ENCODE peak calls at places on chromosomes 1 and 21, in four cellular contexts. I is HFFc6, M is suprapubic skin, R is PC-3. D is an unnamed sample.

GRCh38 chr1:24935615-24936484 is 5.8 kb upstream of the RUNX3 start:
- DNase-seq in M (no peak), R (no peak), I (no peak), D (no peak)

GRCh38 chr1:36457691-36458090 is 6.5 kb downstream of the MRPS15 start:
- DNase-seq in M (no peak), I (no peak), R (no peak), D (no peak)

GRCh38 chr21:34936874-34937563 is 112.1 kb downstream of the RUNX1 start:
- DNase-seq in M (no peak), I (no peak), R (peak), D (no peak)

GRCh38 chr1:96362623-96363022 is 359.0 kb upstream of the PTBP2 start:
- DNase-seq in I (peak), R (peak), M (no peak), D (peak)

GRCh38 chr1:208988811-208989222 is 594.7 kb upstream of the CAMK1G start:
- DNase-seq in M (no peak), R (peak), I (peak), D (peak)

GRCh38 chr1:47411441-47411840 is 4.6 kb upstream of the FOXE3 start:
- DNase-seq in R (no peak), M (no peak), I (no peak), D (no peak)

GRCh38 chr1:34740161-34740875 is 14.5 kb upstream of the GJB5 start:
- DNase-seq in M (no peak), R (no peak), I (no peak), D (no peak)

GRCh38 chr1:26280333-26281042 is 602 bp downstream of the SH3BGRL3 start:
- DNase-seq in M (peak), I (peak), R (peak), D (no peak)

GRCh38 chr1:224923726-224924125 is 5.7 kb upstream of the DNAH14 start:
- DNase-seq in M (no peak), I (no peak), R (no peak), D (no peak)

GRCh38 chr1:184558691-184559090 is 171.9 kb downstream of the C1orf21 start:
- DNase-seq in M (no peak), R (no peak), I (no peak), D (no peak)

GRCh38 chr1:243708210-243708609 is 141.8 kb downstream of the AKT3 start:
- DNase-seq in R (peak), M (no peak), I (no peak), D (no peak)
- TF ChIP-seq CTCF in R (peak), M (no peak), I (peak), D (no peak)

GRCh38 chr1:119448112-119448511 is 33.2 kb downstream of the HSD3B2 start:
- DNase-seq in M (no peak), I (no peak), R (peak), D (no peak)
- TF ChIP-seq CTCF in M (no peak), I (peak), R (peak), D (peak)

DNA sequence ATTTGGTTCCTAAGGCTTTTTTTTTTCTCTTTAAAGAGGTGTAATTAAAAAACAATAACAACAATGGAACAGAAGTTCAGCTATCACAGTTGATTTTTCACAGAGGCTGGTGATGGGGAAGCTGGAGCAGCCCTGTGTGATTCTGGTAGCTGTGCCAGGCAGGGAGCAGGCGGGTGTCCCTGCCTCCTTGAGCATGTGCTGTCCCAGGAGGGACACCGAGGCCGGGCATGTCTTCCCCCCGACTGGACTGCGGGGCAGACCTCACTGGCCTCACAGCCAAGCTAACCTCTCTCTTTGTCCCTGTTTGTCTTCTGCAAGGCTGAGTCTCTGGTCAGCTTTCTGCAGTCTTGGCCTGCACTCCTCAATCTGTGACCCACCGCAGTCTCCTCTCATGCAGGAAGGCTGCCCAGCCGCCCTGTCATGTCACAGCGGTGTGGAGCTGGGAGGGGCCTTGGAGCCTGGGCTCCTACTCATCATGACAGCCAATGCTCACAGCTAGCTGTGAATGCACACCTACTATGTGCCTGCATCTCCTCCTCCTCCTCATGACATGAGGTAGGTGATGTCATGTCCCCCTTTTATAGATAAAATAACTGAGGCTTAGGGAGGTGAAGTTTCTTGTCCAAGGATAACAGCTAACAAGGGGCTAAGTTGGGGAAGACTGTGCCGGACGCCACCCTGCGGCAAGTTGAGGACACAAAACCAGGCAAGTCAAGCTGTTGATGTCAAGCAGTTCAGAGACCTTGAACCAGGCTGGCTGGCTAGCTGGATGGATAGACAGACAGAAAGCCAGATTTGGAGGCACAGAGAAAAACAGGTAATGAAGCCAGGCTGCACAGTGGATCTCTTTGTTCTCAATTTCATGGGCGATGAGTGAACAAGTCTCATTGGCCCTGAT is 10.2 kb upstream of the ACTL8 start:
- DNase-seq in R (no peak), M (no peak), I (no peak), D (no peak)
- TF ChIP-seq CTCF in R (no peak), M (no peak), I (no peak), D (no peak)

GRCh38 chr1:29708818-29709710 is 472.7 kb downstream of the PTPRU start:
- DNase-seq in R (peak), M (no peak), I (peak), D (peak)

GRCh38 chr1:29707796-29708195 is 471.5 kb downstream of the PTPRU start:
- DNase-seq in I (no peak), R (no peak), M (no peak), D (no peak)

GRCh38 chr1:29704430-29704829 is 468.1 kb downstream of the PTPRU start:
- DNase-seq in M (no peak), I (no peak), R (no peak), D (no peak)

GRCh38 chr1:29708381-29708780 is 472.1 kb downstream of the PTPRU start:
- DNase-seq in M (no peak), R (peak), I (no peak), D (no peak)

GRCh38 chr1:29706936-29707335 is 470.6 kb downstream of the PTPRU start:
- DNase-seq in I (no peak), M (no peak), R (peak), D (peak)
- TF ChIP-seq CTCF in I (peak), M (no peak), R (peak), D (peak)

GRCh38 chr1:226059709-226060108 is 2.8 kb upstream of the H3-3A start:
- DNase-seq in M (no peak), R (no peak), I (no peak), D (no peak)

GRCh38 chr1:226050133-226050532 is 12.4 kb upstream of the H3-3A start:
- DNase-seq in M (no peak), I (no peak), R (no peak), D (no peak)

GRCh38 chr1:226052061-226052460 is 10.5 kb upstream of the H3-3A start:
- DNase-seq in R (no peak), M (no peak), I (no peak), D (no peak)

GRCh38 chr1:226051356-226051755 is 11.2 kb upstream of the H3-3A start:
- DNase-seq in I (no peak), R (peak), M (no peak), D (no peak)

GRCh38 chr1:226054519-226055327 is 7.8 kb upstream of the H3-3A start:
- DNase-seq in I (no peak), M (no peak), R (no peak), D (no peak)
- TF ChIP-seq CTCF in I (no peak), M (no peak), R (no peak), D (no peak)

GRCh38 chr1:67317803-67318202 is 10.1 kb downstream of the IL12RB2 start:
- DNase-seq in I (no peak), M (no peak), R (no peak), D (no peak)
- TF ChIP-seq CTCF in I (no peak), M (no peak), R (no peak), D (no peak)

GRCh38 chr1:158113759-158114127 is 67.0 kb upstream of the CD1D start:
- DNase-seq in I (no peak), R (no peak), M (no peak), D (no peak)
- TF ChIP-seq CTCF in I (peak), R (no peak), M (no peak), D (no peak)

GRCh38 chr1:109253803-109254620 is 4.7 kb downstream of the CELSR2 start:
- DNase-seq in I (no peak), R (no peak), M (no peak), D (no peak)

GRCh38 chr1:109254621-109255096 is 5.3 kb downstream of the CELSR2 start:
- DNase-seq in I (no peak), M (no peak), R (no peak), D (no peak)

GRCh38 chr1:109256085-109256484 is 6.7 kb downstream of the CELSR2 start:
- DNase-seq in I (no peak), M (no peak), R (no peak), D (no peak)

GRCh38 chr1:109255673-109256072 is 6.3 kb downstream of the CELSR2 start:
- DNase-seq in R (no peak), M (no peak), I (no peak), D (no peak)

GRCh38 chr1:109255097-109255651 is 5.8 kb downstream of the CELSR2 start:
- DNase-seq in I (no peak), R (no peak), M (no peak), D (no peak)
- TF ChIP-seq CTCF in I (no peak), R (no peak), M (no peak), D (no peak)

DNA sequence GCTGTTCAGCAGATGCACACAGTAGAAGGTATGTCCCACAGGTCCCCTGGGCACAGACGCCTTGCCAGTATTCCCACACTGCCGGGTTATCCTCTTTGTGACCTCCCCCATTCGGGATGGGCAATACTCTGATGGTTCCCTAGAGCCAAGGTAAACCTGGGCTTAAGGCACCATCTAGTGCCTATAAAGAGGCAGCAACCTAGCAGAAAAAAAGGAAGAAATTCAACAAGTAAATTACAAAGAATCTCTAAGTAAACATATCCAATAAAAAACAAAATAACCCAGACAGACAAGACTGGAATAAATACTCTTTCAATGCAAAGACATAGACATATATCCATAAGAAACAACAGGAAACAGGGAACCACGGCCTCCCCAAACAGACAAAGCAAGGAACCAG is 39.4 kb downstream of the HSF2BP start:
- DNase-seq in I (no peak), M (no peak), R (peak), D (no peak)
- TF ChIP-seq CTCF in I (no peak), M (no peak), R (peak), D (peak)

DNA sequence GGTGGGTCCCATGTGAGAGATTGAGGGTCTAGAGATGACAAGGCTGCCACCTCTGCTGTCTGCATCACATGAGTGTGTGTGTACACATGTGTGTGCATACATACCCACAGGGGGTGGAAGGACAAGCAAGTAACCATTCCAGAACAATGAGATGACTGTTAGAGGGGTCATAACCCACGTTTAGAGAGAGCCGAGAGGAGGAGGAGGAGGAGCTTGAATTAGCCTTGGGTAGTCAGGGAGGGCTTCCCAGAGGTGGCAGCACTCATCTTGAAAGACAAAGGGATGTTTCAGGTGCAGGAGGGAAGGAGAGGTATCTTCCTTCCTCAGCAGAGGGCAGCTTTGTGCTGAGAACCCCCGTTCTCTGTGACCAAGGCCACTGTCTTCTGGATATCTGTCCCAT is 21.3 kb downstream of the TNFRSF1B start:
- DNase-seq in R (no peak), I (no peak), M (no peak), D (no peak)
- TF ChIP-seq CTCF in R (no peak), I (no peak), M (no peak), D (no peak)

D was measured in HFF-Myc.